ENCODE peak calls at places on chromosomes 4 and X, in four cellular contexts. Z is stomach, N is HepG2, K is A549. O is an unnamed sample.

GRCh38 chr4:53273726-53274125 is 92.1 kb downstream of the SCFD2 start:
- DNase-seq in N (no peak), K (no peak), Z (no peak), O (no peak)

GRCh38 chr4:105291920-105292319 is 145.2 kb downstream of the TET2 start:
- DNase-seq in N (no peak), Z (no peak), K (no peak), O (no peak)

GRCh38 chr4:106104276-106104675 is 209.0 kb downstream of the NPNT start:
- DNase-seq in N (no peak), K (no peak), Z (no peak), O (no peak)

GRCh38 chr4:8320386-8320750 is 50.8 kb downstream of the HTRA3 start:
- DNase-seq in K (no peak), Z (peak; percentile 22), N (peak; percentile 18), O (no peak)

GRCh38 chrX:133417364-133417763 is 2.1 kb upstream of the GPC4 start:
- DNase-seq in N (no peak), Z (no peak), K (no peak), O (no peak)

GRCh38 chrX:17496407-17496806 is 121.4 kb downstream of the NHS start:
- DNase-seq in K (no peak), N (no peak), Z (peak; percentile 54), O (no peak)

GRCh38 chrX:110758781-110759180 is 36.8 kb downstream of the CHRDL1 start:
- DNase-seq in K (no peak), N (no peak), Z (no peak), O (no peak)

GRCh38 chrX:154019633-154020499 is at the start of gene IRAK1:
- DNase-seq in K (peak; percentile 60), Z (peak; percentile 55), N (no peak), O (no peak)

GRCh38 chrX:40006025-40007017 is 91.4 kb downstream of the BCOR start:
- DNase-seq in Z (peak; percentile 71), K (no peak), N (no peak), O (no peak)

GRCh38 chr4:38664704-38665401 is 854 bp downstream of the KLF3 start:
- DNase-seq in N (peak; percentile 52), K (peak; percentile 62), Z (peak; percentile 69), O (peak; percentile 43)

GRCh38 chr4:4672397-4672796 is 130.5 kb upstream of the STX18 start:
- DNase-seq in N (no peak), Z (no peak), K (no peak), O (no peak)

GRCh38 chr4:26821677-26822503 is 38.8 kb upstream of the STIM2 start:
- DNase-seq in K (peak; percentile 27), Z (no peak), N (peak; percentile 95), O (no peak)

GRCh38 chr4:94641702-94642560 is 115.8 kb upstream of the BMPR1B start:
- DNase-seq in K (peak; percentile 84), N (peak; percentile 10), Z (no peak), O (no peak)

GRCh38 chrX:119073200-119073905 is 560 bp downstream of the CT47C1 start:
- DNase-seq in Z (no peak), K (no peak), N (no peak), O (no peak)

GRCh38 chrX:7115557-7115956 is 32.0 kb upstream of the STS start:
- DNase-seq in K (no peak), Z (no peak), N (no peak), O (no peak)

GRCh38 chr4:94877973-94878372 is 120.2 kb downstream of the BMPR1B start:
- DNase-seq in K (no peak), N (no peak), Z (no peak), O (no peak)

GRCh38 chr4:14143892-14144291 is 516.4 kb upstream of the BOD1L1 start:
- DNase-seq in N (no peak), Z (no peak), K (peak; percentile 24), O (no peak)

GRCh38 chr4:173879286-173879908 is 349.4 kb upstream of the HAND2 start:
- DNase-seq in Z (no peak), K (no peak), N (no peak), O (no peak)

GRCh38 chrX:71178908-71179307 is 34.3 kb downstream of the NLGN3 start:
- DNase-seq in K (peak; percentile 76), N (peak; percentile 54), Z (peak; percentile 65), O (peak; percentile 40)

GRCh38 chr4:36363024-36363423 is 81.6 kb downstream of the DTHD1 start:
- DNase-seq in K (peak; percentile 25), N (no peak), Z (no peak), O (no peak)

DNA sequence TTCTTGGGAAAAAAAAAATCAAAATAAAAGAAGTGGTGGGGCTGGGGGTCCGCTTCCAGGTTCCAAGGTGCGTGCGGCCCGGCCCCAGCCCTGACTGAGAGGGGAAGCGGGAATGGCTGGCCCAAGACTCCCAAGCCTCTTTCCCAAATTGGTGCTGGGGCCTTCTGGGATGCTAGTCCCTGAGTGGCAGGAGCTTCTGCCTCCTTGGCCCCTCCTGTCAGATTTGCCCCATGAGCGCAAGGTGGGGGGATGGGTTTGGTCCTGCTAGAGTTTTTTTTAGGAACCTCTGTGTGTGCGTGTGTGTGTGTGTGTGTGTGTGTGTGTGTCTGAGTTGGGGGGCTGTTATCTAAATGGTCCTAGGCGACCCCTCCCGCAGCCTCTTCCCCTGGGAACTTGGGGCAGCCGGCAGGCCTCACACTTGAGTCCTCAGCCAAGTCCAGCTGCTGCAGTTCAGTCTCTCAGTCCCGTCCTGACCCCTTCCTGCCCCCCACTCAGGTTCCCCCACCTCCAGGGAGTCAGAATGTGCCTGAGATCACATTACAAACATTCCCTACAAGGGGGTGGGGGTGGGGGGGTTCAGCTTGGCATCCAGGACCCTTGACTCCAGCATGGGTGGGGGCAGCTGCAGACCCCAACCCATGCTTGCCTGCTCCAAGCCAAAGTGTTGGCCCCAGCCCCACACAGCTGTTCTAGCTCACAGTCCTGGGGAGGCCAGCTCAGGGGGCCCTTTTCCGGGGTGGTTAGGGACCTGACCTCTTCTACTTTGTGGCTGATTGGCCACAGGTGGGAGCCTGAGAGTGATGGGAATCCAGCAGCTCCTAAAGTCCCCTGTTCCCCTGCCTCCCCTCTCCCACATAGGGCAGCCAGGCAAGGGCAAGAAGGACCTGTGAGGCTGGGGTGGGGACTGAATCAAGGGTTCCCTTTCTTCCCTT is 4.0 kb downstream of the EFNB1 start:
- DNase-seq in N (no peak), Z (no peak), K (no peak), O (no peak)
- H3K4me3 ChIP-seq in N (no peak overlapping the region), Z (peak overlapping the region; percentile 79), K (no peak overlapping the region), O (no peak overlapping the region)

GRCh38 chr4:16231570-16232252 is 5.4 kb upstream of the TAPT1 start:
- DNase-seq in K (no peak), N (no peak), Z (no peak), O (no peak)
- TF ChIP-seq CTCF in K (no peak), N (no peak), Z (no peak), O (no peak)

DNA sequence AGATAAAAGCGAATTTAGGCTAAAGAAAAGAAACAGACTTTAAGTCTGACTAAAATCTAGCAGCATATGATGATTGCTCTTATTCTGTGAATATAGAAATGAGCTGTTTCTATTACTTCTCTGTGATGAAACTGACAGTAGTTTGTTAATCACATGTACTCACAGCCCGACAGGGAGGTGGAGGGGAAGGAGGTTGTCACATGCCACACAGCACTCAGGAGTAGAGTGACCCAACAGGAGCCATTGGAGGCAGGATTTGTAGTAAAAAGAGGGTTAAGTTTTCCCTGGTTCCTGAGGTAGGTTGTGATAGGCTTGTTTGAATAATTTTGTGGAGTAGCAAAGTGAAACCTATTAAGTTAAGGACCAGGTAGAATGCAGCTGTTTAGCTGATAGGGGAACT is 495.9 kb downstream of the CENPC start:
- DNase-seq in N (no peak), Z (no peak), K (no peak), O (no peak)
- TF ChIP-seq EP300 in N (no peak), Z (no peak), K (no peak), O (no peak)

GRCh38 chrX:47658301-47658683 is 688 bp downstream of the UXT start:
- DNase-seq in N (no peak), Z (no peak), K (no peak), O (no peak)
- H3K4me3 ChIP-seq in N (peak overlapping the region; percentile 75), Z (peak overlapping the region; percentile 48), K (peak overlapping the region; percentile 62), O (peak overlapping the region; percentile 50)

GRCh38 chr4:129929052-129929451 is 833.1 kb downstream of the C4orf33 start:
- DNase-seq in K (peak; percentile 4), Z (no peak), N (no peak), O (no peak)
- TF ChIP-seq CTCF in K (no peak), Z (no peak), N (peak; percentile 28), O (no peak)

DNA sequence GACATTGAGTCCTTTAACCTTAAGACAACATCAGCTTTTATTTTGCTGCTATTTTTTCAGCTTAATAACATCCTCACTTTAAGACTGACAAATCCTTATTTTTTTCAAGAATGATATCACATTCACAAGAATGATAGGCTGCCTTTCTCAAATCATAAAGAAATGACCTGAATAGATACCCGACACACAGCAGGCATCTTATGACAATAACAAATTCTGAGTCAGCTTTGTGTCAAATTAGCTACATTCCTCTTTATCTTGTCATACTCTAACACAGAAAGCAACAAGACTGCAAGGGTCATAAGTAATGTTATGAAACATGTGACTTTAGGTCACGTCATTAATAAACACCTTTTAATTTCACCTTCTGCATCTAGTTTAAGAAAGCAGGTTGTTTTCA is 2387.6 kb downstream of the PCDH7 start:
- DNase-seq in N (no peak), K (no peak), Z (no peak), O (no peak)
- TF ChIP-seq EP300 in N (no peak), K (no peak), Z (no peak), O (no peak)

O was measured in tibial nerve.